ENCODE peak calls at places on chromosomes 7 and 10, in six cellular contexts. J is left ventricle myocardium inferior, A is left lung, L is psoas muscle, Y is cardiac muscle cell, G is transverse colon. E is an unnamed sample.

GRCh38 chr10:14403359-14403758 is 72.6 kb upstream of the FRMD4A start:
- DNase-seq in J (no peak), A (no peak), L (no peak), Y (no peak), G (no peak), E (no peak)

GRCh38 chr10:98090822-98091221 is 43.6 kb upstream of the R3HCC1L start:
- DNase-seq in J (no peak), A (no peak), L (no peak), Y (peak; percentile 5), G (no peak), E (no peak)

GRCh38 chr10:15791816-15792524 is 68.3 kb downstream of the MINDY3 start:
- DNase-seq in J (no peak), A (no peak), L (no peak), Y (peak; percentile 68), G (no peak), E (peak; percentile 36)

GRCh38 chr7:117837841-117838240 is 35.4 kb downstream of the CTTNBP2 start:
- DNase-seq in J (no peak), A (no peak), L (no peak), Y (no peak), G (no peak), E (no peak)

GRCh38 chr7:50330254-50330653 is 25.7 kb downstream of the IKZF1 start:
- DNase-seq in J (no peak), A (no peak), L (no peak), Y (no peak), G (no peak), E (no peak)

GRCh38 chr7:102306916-102307677 is 20.4 kb downstream of the SH2B2 start:
- DNase-seq in J (peak; percentile 51), A (peak; percentile 79), L (peak; percentile 90), Y (peak; percentile 62), G (peak; percentile 89), E (peak; percentile 37)

GRCh38 chr10:30435068-30435422 is 1.1 kb downstream of the MAP3K8 start:
- DNase-seq in J (peak; percentile 42), A (peak; percentile 65), L (no peak), Y (peak; percentile 62), G (peak; percentile 51), E (peak; percentile 46)

GRCh38 chr7:45872116-45873034 is 507 bp downstream of the CCDC201 start:
- DNase-seq in J (no peak), A (no peak), L (no peak), Y (peak; percentile 29), G (no peak), E (no peak)

GRCh38 chr7:13897825-13898224 is 91.6 kb downstream of the ETV1 start:
- DNase-seq in J (no peak), A (no peak), L (no peak), Y (peak; percentile 33), G (no peak), E (no peak)

GRCh38 chr7:85261341-85261740 is 74.5 kb upstream of the SEMA3D start:
- DNase-seq in J (no peak), A (no peak), L (no peak), Y (peak; percentile 3), G (no peak), E (no peak)

GRCh38 chr7:29100857-29101256 is 45.5 kb downstream of the CPVL start:
- DNase-seq in J (no peak), A (no peak), L (no peak), Y (no peak), G (no peak), E (no peak)

GRCh38 chr7:104980969-104981670 is 32.9 kb upstream of the KMT2E start:
- DNase-seq in J (no peak), A (no peak), L (no peak), Y (peak; percentile 66), G (no peak), E (no peak)

GRCh38 chr10:86391236-86391840 is 24.7 kb upstream of the GRID1 start:
- DNase-seq in J (no peak), A (no peak), L (no peak), Y (no peak), G (no peak), E (no peak)

GRCh38 chr7:48274662-48275061 is 103.4 kb downstream of the ABCA13 start:
- DNase-seq in J (no peak), A (no peak), L (no peak), Y (peak; percentile 57), G (no peak), E (no peak)

GRCh38 chr10:71075759-71076472 is 136.5 kb upstream of the UNC5B start:
- DNase-seq in J (no peak), A (no peak), L (no peak), Y (no peak), G (peak; percentile 2), E (peak; percentile 13)

GRCh38 chr7:31811650-31812461 is 124.8 kb downstream of the PPP1R17 start:
- DNase-seq in J (no peak), A (peak; percentile 42), L (no peak), Y (peak; percentile 20), G (no peak), E (peak; percentile 30)

GRCh38 chr7:84700563-84701370 is 486.1 kb downstream of the SEMA3D start:
- DNase-seq in J (no peak), A (no peak), L (no peak), Y (peak; percentile 6), G (no peak), E (no peak)

GRCh38 chr10:33529234-33529633 is 194.8 kb upstream of the NRP1 start:
- DNase-seq in J (no peak), A (no peak), L (no peak), Y (no peak), G (no peak), E (no peak)

GRCh38 chr7:22666732-22667131 is 60.3 kb upstream of the IL6 start:
- DNase-seq in J (no peak), A (no peak), L (no peak), Y (peak; percentile 60), G (no peak), E (no peak)

GRCh38 chr10:13221572-13221971 is 12.6 kb downstream of the UCMA start:
- DNase-seq in J (no peak), A (no peak), L (no peak), Y (no peak), G (no peak), E (no peak)

GRCh38 chr7:17848516-17848915 is 91.8 kb downstream of the SNX13 start:
- DNase-seq in J (no peak), A (no peak), L (no peak), Y (no peak), G (no peak), E (no peak)

GRCh38 chr10:76352300-76352699 is 920.9 kb downstream of the LRMDA start:
- DNase-seq in J (no peak), A (no peak), L (no peak), Y (peak; percentile 76), G (no peak), E (no peak)

GRCh38 chr10:122280977-122281376 is 9.9 kb downstream of the BTBD16 start:
- DNase-seq in J (no peak), A (no peak), L (no peak), Y (no peak), G (no peak), E (no peak)

GRCh38 chr10:50461834-50462233 is 161.9 kb downstream of the SGMS1 start:
- DNase-seq in J (no peak), A (no peak), L (no peak), Y (no peak), G (no peak), E (no peak)

GRCh38 chr10:68666280-68666760 is 54.7 kb upstream of the CCAR1 start:
- DNase-seq in J (no peak), A (no peak), L (no peak), Y (peak; percentile 86), G (no peak), E (no peak)

GRCh38 chr7:44067064-44067951 is 1.9 kb upstream of the PGAM2 start:
- DNase-seq in J (no peak), A (peak; percentile 32), L (peak; percentile 48), Y (no peak), G (peak; percentile 6), E (no peak)

GRCh38 chr7:27147211-27148030 is at the start of gene HOXA6:
- DNase-seq in J (no peak), A (peak; percentile 46), L (peak; percentile 91), Y (no peak), G (peak; percentile 81), E (no peak)

DNA sequence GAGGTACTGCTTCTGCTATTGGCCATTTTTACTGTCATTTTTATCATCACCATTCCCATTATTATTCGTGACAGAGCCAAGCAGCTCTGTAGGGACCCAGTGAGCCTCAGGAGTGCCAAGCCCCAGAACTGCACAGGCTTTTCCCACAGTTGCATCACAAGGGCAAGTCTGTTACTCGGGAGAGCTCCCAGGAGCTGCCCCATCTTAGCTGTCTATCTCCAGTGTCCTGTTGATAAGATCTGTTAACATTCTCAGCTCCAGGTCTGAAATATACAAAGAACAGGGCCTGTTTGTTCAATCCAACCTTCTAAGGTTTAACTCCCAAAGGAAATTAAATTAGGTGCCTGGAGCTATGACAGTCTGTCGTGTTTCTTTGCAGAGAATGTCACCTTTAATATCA is 20.2 kb upstream of the TRIM8 start:
- DNase-seq in J (peak; percentile 10), A (peak; percentile 7), L (no peak), Y (no peak), G (no peak), E (no peak)
- H3K4me1 ChIP-seq in J (peaks cover 83% of the 10 kb centered on the region), A (peaks cover 50% of the 10 kb centered on the region), L (peaks cover 66% of the 10 kb centered on the region), Y (peaks cover 86% of the 10 kb centered on the region), G (peaks cover 58% of the 10 kb centered on the region), E (peaks cover 82% of the 10 kb centered on the region)

GRCh38 chr10:35334297-35334696 is 2.0 kb upstream of the CCNY start:
- DNase-seq in J (no peak), A (no peak), L (no peak), Y (no peak), G (no peak), E (no peak)

GRCh38 chr10:35335133-35335532 is 1.2 kb upstream of the CCNY start:
- DNase-seq in J (no peak), A (no peak), L (no peak), Y (no peak), G (no peak), E (no peak)

GRCh38 chr10:35335718-35336083 is 608 bp upstream of the CCNY start:
- DNase-seq in J (no peak), A (no peak), L (peak; percentile 57), Y (peak; percentile 21), G (peak; percentile 20), E (no peak)

GRCh38 chr10:35336921-35337741 is 822 bp downstream of the CCNY start:
- DNase-seq in J (peak; percentile 40), A (peak; percentile 48), L (peak; percentile 69), Y (peak; percentile 38), G (peak; percentile 37), E (peak; percentile 75)

GRCh38 chr10:35336084-35336831 is at the start of gene CCNY:
- DNase-seq in J (peak; percentile 88), A (peak; percentile 85), L (peak; percentile 88), Y (peak; percentile 81), G (peak; percentile 85), E (peak; percentile 87)
- H3K27ac ChIP-seq in J (peak within 1 kb of the TSS; percentile 94), A (peak within 1 kb of the TSS; percentile 87), L (peak within 1 kb of the TSS; percentile 92), Y (peak within 1 kb of the TSS; percentile 90), G (peak within 1 kb of the TSS; percentile 90), E (peak within 1 kb of the TSS; percentile 94)

GRCh38 chr7:74481458-74482324 is 28.0 kb downstream of the GTF2IRD1 start:
- DNase-seq in J (no peak), A (no peak), L (no peak), Y (peak; percentile 23), G (no peak), E (peak; percentile 21)
- H3K4me1 ChIP-seq in J (peaks cover 76% of the 10 kb centered on the region), A (peaks cover 47% of the 10 kb centered on the region), L (peaks cover 76% of the 10 kb centered on the region), Y (peaks cover 62% of the 10 kb centered on the region), G (peaks cover 64% of the 10 kb centered on the region), E (no peaks in the 10 kb centered on the region)

DNA sequence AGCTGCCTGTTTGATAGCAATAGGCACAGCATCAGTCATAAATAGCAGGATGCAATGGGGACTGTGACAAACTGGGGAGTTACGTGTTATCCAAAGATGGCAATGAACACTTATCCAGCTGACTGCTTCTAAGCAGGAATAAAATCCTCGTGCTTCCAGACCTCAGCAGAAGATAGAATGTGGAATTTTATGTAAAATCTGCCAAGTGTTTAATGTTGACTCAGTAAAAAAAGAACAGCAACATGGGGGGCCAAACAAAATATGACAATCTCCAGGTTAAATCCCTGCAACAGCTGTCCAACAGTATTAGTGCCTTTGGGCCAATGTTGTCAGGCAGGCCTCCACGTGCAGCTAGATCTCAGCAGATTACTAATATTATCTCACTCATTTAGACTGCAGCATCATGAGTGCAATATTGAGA is 127.3 kb downstream of the SEMA3C start:
- DNase-seq in J (no peak), A (no peak), L (no peak), Y (no peak), G (no peak), E (no peak)
- H3K27ac ChIP-seq in J (peak overlapping the region; percentile 82), A (no peak overlapping the region), L (peak overlapping the region; percentile 78), Y (peak overlapping the region; percentile 40), G (peak overlapping the region; percentile 52), E (peak overlapping the region; percentile 59)